ENCODE peak calls at places on chromosomes 5 and 9, in nine cellular contexts. One of them, this sample, is unnamed. For H3K36me3, the result is how much of the 10 kb centered on the place peaks cover.

GRCh38 chr5:13930721-13931246 is 13.7 kb downstream of the DNAH5 start:
- DNase-seq in ovary: no peak
- DNase-seq in stomach: no peak
- DNase-seq in transverse colon: no peak
- DNase-seq in IMR-90: no peak
- DNase-seq in K562: no peak
- DNase-seq in esophagus muscularis mucosa: no peak
- DNase-seq in tibial nerve: no peak
- DNase-seq in suprapubic skin: no peak
- DNase-seq in this sample: no peak

GRCh38 chr9:121744002-121744686 is 92.7 kb downstream of the DAB2IP start:
- DNase-seq in ovary: peak
- DNase-seq in stomach: peak
- DNase-seq in transverse colon: peak
- DNase-seq in IMR-90: peak
- DNase-seq in K562: peak
- DNase-seq in esophagus muscularis mucosa: no peak
- DNase-seq in tibial nerve: peak
- DNase-seq in suprapubic skin: no peak
- DNase-seq in this sample: peak

GRCh38 chr5:53874409-53874808 is 314.0 kb downstream of the NDUFS4 start:
- DNase-seq in ovary: no peak
- DNase-seq in stomach: no peak
- DNase-seq in transverse colon: no peak
- DNase-seq in IMR-90: no peak
- DNase-seq in K562: peak
- DNase-seq in esophagus muscularis mucosa: no peak
- DNase-seq in tibial nerve: no peak
- DNase-seq in suprapubic skin: no peak
- DNase-seq in this sample: no peak

GRCh38 chr9:89969156-89969566 is 364.3 kb downstream of the GADD45G start:
- DNase-seq in ovary: no peak
- DNase-seq in stomach: no peak
- DNase-seq in transverse colon: peak
- DNase-seq in IMR-90: peak
- DNase-seq in K562: no peak
- DNase-seq in esophagus muscularis mucosa: no peak
- DNase-seq in tibial nerve: no peak
- DNase-seq in suprapubic skin: no peak
- DNase-seq in this sample: no peak

GRCh38 chr5:105573575-105573974 is 2011.0 kb upstream of the NUDT12 start:
- DNase-seq in ovary: no peak
- DNase-seq in stomach: no peak
- DNase-seq in transverse colon: no peak
- DNase-seq in IMR-90: no peak
- DNase-seq in K562: no peak
- DNase-seq in esophagus muscularis mucosa: no peak
- DNase-seq in tibial nerve: no peak
- DNase-seq in suprapubic skin: no peak
- DNase-seq in this sample: no peak

GRCh38 chr5:1246711-1247431 is 21.7 kb downstream of the SLC6A18 start:
- DNase-seq in ovary: peak
- DNase-seq in stomach: peak
- DNase-seq in transverse colon: peak
- DNase-seq in IMR-90: no peak
- DNase-seq in K562: peak
- DNase-seq in esophagus muscularis mucosa: no peak
- DNase-seq in tibial nerve: no peak
- DNase-seq in suprapubic skin: no peak
- DNase-seq in this sample: no peak

GRCh38 chr5:176167800-176168199 is 70.4 kb upstream of the SIMC1 start:
- DNase-seq in ovary: no peak
- DNase-seq in stomach: no peak
- DNase-seq in transverse colon: no peak
- DNase-seq in IMR-90: no peak
- DNase-seq in K562: no peak
- DNase-seq in esophagus muscularis mucosa: no peak
- DNase-seq in tibial nerve: no peak
- DNase-seq in suprapubic skin: no peak
- DNase-seq in this sample: no peak

GRCh38 chr9:27094640-27095039 is 14.4 kb upstream of the TEK start:
- DNase-seq in ovary: no peak
- DNase-seq in stomach: no peak
- DNase-seq in transverse colon: no peak
- DNase-seq in IMR-90: peak
- DNase-seq in K562: no peak
- DNase-seq in esophagus muscularis mucosa: no peak
- DNase-seq in tibial nerve: no peak
- DNase-seq in suprapubic skin: no peak
- DNase-seq in this sample: no peak

GRCh38 chr5:86917117-86917579 is 299.4 kb downstream of the COX7C start:
- DNase-seq in ovary: no peak
- DNase-seq in stomach: no peak
- DNase-seq in transverse colon: no peak
- DNase-seq in IMR-90: peak
- DNase-seq in K562: no peak
- DNase-seq in esophagus muscularis mucosa: no peak
- DNase-seq in tibial nerve: no peak
- DNase-seq in suprapubic skin: no peak
- DNase-seq in this sample: no peak

GRCh38 chr5:40041452-40041851 is 616.7 kb upstream of the DAB2 start:
- DNase-seq in ovary: no peak
- DNase-seq in stomach: no peak
- DNase-seq in transverse colon: no peak
- DNase-seq in IMR-90: no peak
- DNase-seq in K562: no peak
- DNase-seq in esophagus muscularis mucosa: no peak
- DNase-seq in tibial nerve: no peak
- DNase-seq in suprapubic skin: no peak
- DNase-seq in this sample: no peak

GRCh38 chr5:113117543-113118110 is 141.0 kb downstream of the DCP2 start:
- DNase-seq in ovary: no peak
- DNase-seq in stomach: no peak
- DNase-seq in transverse colon: no peak
- DNase-seq in IMR-90: peak
- DNase-seq in K562: no peak
- DNase-seq in esophagus muscularis mucosa: no peak
- DNase-seq in tibial nerve: no peak
- DNase-seq in suprapubic skin: no peak
- DNase-seq in this sample: no peak

GRCh38 chr5:25544652-25545249 is 900.0 kb upstream of the CDH10 start:
- DNase-seq in ovary: no peak
- DNase-seq in stomach: peak
- DNase-seq in transverse colon: no peak
- DNase-seq in IMR-90: no peak
- DNase-seq in K562: peak
- DNase-seq in esophagus muscularis mucosa: no peak
- DNase-seq in tibial nerve: peak
- DNase-seq in suprapubic skin: no peak
- DNase-seq in this sample: no peak

GRCh38 chr5:168219515-168220410 is 71.7 kb upstream of the WWC1 start:
- DNase-seq in ovary: peak
- DNase-seq in stomach: peak
- DNase-seq in transverse colon: peak
- DNase-seq in IMR-90: peak
- DNase-seq in K562: peak
- DNase-seq in esophagus muscularis mucosa: no peak
- DNase-seq in tibial nerve: peak
- DNase-seq in suprapubic skin: no peak
- DNase-seq in this sample: peak

GRCh38 chr5:35811108-35811741 is 45.5 kb upstream of the IL7R start:
- DNase-seq in ovary: no peak
- DNase-seq in stomach: no peak
- DNase-seq in transverse colon: no peak
- DNase-seq in IMR-90: peak
- DNase-seq in K562: no peak
- DNase-seq in esophagus muscularis mucosa: no peak
- DNase-seq in tibial nerve: no peak
- DNase-seq in suprapubic skin: no peak
- DNase-seq in this sample: peak

DNA sequence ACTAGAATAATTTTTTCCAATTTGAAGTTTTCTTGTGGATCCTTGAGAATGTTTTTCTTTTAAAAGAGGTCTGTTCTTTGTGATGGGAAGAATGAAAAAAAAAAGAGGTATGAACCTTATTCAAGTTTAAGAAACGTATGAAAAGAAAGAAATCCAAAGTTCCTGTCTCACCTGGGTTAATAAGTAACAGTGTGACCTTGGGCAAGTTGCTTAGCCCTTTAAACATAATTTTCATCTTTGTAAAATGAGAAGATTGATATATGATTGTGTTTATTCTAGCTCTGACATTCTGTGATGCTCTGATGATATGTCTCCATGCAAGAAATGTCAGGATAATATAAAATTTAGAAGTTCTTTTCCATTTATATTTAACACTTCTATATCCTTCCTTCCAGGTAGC is 19.3 kb downstream of the SLC26A2 start:
- DNase-seq in ovary: no peak
- DNase-seq in stomach: no peak
- DNase-seq in transverse colon: no peak
- DNase-seq in IMR-90: no peak
- DNase-seq in K562: no peak
- DNase-seq in esophagus muscularis mucosa: no peak
- DNase-seq in tibial nerve: no peak
- DNase-seq in suprapubic skin: no peak
- DNase-seq in this sample: no peak
- H3K36me3 ChIP-seq in ovary: under half
- H3K36me3 ChIP-seq in stomach: under half
- H3K36me3 ChIP-seq in transverse colon: half or more
- H3K36me3 ChIP-seq in IMR-90: under half
- H3K36me3 ChIP-seq in K562: under half
- H3K36me3 ChIP-seq in esophagus muscularis mucosa: under half
- H3K36me3 ChIP-seq in tibial nerve: under half
- H3K36me3 ChIP-seq in suprapubic skin: under half
- H3K36me3 ChIP-seq in this sample: under half

GRCh38 chr5:141615991-141616715 is 2.6 kb downstream of the DIAPH1 start:
- DNase-seq in ovary: no peak
- DNase-seq in stomach: no peak
- DNase-seq in transverse colon: no peak
- DNase-seq in IMR-90: no peak
- DNase-seq in K562: no peak
- DNase-seq in esophagus muscularis mucosa: no peak
- DNase-seq in tibial nerve: no peak
- DNase-seq in suprapubic skin: no peak
- DNase-seq in this sample: no peak
- H3K4me3 ChIP-seq in ovary: no peak
- H3K4me3 ChIP-seq in stomach: no peak
- H3K4me3 ChIP-seq in transverse colon: no peak
- H3K4me3 ChIP-seq in IMR-90: no peak
- H3K4me3 ChIP-seq in K562: peak
- H3K4me3 ChIP-seq in esophagus muscularis mucosa: no peak
- H3K4me3 ChIP-seq in tibial nerve: no peak
- H3K4me3 ChIP-seq in suprapubic skin: peak
- H3K4me3 ChIP-seq in this sample: no peak

GRCh38 chr9:101451498-101451897 is 15.9 kb upstream of the ALDOB start:
- DNase-seq in ovary: no peak
- DNase-seq in stomach: no peak
- DNase-seq in transverse colon: no peak
- DNase-seq in IMR-90: no peak
- DNase-seq in K562: no peak
- DNase-seq in esophagus muscularis mucosa: no peak
- DNase-seq in tibial nerve: no peak
- DNase-seq in suprapubic skin: no peak
- DNase-seq in this sample: no peak

GRCh38 chr9:101445353-101446029 is 9.9 kb upstream of the ALDOB start:
- DNase-seq in ovary: no peak
- DNase-seq in stomach: no peak
- DNase-seq in transverse colon: no peak
- DNase-seq in IMR-90: peak
- DNase-seq in K562: no peak
- DNase-seq in esophagus muscularis mucosa: no peak
- DNase-seq in tibial nerve: no peak
- DNase-seq in suprapubic skin: no peak
- DNase-seq in this sample: no peak

GRCh38 chr9:101448680-101449070 is 13.1 kb upstream of the ALDOB start:
- DNase-seq in ovary: no peak
- DNase-seq in stomach: no peak
- DNase-seq in transverse colon: no peak
- DNase-seq in IMR-90: no peak
- DNase-seq in K562: no peak
- DNase-seq in esophagus muscularis mucosa: no peak
- DNase-seq in tibial nerve: no peak
- DNase-seq in suprapubic skin: no peak
- DNase-seq in this sample: no peak

GRCh38 chr9:101446732-101447131 is 11.2 kb upstream of the ALDOB start:
- DNase-seq in ovary: no peak
- DNase-seq in stomach: no peak
- DNase-seq in transverse colon: no peak
- DNase-seq in IMR-90: no peak
- DNase-seq in K562: no peak
- DNase-seq in esophagus muscularis mucosa: no peak
- DNase-seq in tibial nerve: no peak
- DNase-seq in suprapubic skin: no peak
- DNase-seq in this sample: no peak

DNA sequence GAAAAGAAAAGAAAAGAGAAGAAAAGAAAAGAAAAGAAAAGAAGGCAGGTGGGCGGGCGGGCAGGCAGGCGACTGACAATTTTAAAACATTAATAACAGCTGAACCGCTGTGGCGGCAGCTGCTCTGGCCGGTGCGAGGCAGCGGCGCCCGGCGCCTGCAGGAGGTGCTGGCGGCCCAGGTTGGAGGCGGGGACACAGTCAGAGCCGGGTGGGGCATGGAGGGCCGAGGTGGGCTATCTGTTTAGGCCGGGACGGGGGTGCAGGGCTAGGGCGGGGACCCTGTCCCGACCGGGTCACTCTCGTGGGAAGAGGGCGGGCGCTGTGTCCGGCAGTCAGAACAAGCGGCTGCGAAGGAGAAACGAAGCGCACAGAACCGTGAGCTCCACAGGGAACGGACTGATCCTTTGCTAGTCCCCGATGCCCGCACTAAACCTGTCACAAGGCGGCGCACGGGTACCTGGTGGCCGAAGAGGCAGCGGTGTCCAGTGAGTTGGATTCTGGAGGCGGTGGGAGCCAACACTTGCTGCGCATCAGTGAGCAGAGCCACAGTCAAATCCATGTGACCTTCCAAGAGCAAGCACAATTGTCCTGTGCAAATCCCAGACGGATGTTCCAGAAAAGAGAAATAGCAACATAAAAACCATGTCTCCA is 13.6 kb upstream of the ALDOB start:
- DNase-seq in ovary: peak
- DNase-seq in stomach: peak
- DNase-seq in transverse colon: peak
- DNase-seq in IMR-90: peak
- DNase-seq in K562: peak
- DNase-seq in esophagus muscularis mucosa: no peak
- DNase-seq in tibial nerve: peak
- DNase-seq in suprapubic skin: peak
- DNase-seq in this sample: peak
- TF ChIP-seq POLR2A in ovary: no peak
- TF ChIP-seq POLR2A in stomach: no peak
- TF ChIP-seq POLR2A in transverse colon: no peak
- TF ChIP-seq POLR2A in IMR-90: no peak
- TF ChIP-seq POLR2A in K562: no peak
- TF ChIP-seq POLR2A in esophagus muscularis mucosa: no peak
- TF ChIP-seq POLR2A in tibial nerve: no peak
- TF ChIP-seq POLR2A in suprapubic skin: no peak
- TF ChIP-seq POLR2A in this sample: peak

DNA sequence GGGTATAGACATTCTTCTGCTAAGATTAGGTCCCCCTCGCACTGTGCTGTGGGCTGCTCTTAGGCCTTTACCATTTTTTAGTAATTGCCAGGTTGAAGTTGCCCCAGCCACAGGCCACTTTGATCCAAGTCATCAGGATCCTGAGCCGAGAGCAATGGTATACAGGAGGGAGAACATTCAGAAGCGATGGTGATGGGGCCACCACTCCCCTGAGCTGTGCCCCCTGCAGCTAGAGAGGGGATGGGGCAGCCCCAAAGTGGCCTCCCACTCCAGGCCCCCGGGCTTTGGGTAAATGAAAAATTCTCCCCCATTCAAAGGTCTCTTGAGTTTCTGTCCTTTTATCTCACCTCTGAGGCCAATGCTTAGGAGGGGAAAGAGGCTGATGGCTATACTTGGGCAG is 59.4 kb downstream of the MACROH2A1 start:
- DNase-seq in ovary: no peak
- DNase-seq in stomach: no peak
- DNase-seq in transverse colon: no peak
- DNase-seq in IMR-90: no peak
- DNase-seq in K562: no peak
- DNase-seq in esophagus muscularis mucosa: no peak
- DNase-seq in tibial nerve: no peak
- DNase-seq in suprapubic skin: no peak
- DNase-seq in this sample: peak
- H3K36me3 ChIP-seq in ovary: under half
- H3K36me3 ChIP-seq in stomach: half or more
- H3K36me3 ChIP-seq in transverse colon: under half
- H3K36me3 ChIP-seq in IMR-90: half or more
- H3K36me3 ChIP-seq in K562: half or more
- H3K36me3 ChIP-seq in esophagus muscularis mucosa: half or more
- H3K36me3 ChIP-seq in tibial nerve: under half
- H3K36me3 ChIP-seq in suprapubic skin: half or more
- H3K36me3 ChIP-seq in this sample: under half

This sample was measured in Peyer's patch.